ENCODE peak calls at places on chromosomes 6 and 20, in six cellular contexts. Y is tibial artery; P is Panc1; L is activated CD4-positive, CD25-positive, alpha-beta regulatory T cell; T is fibroblast of the conjunctiva; X is adrenal gland. G is an unnamed sample.

GRCh38 chr6:27514906-27515495 is 42.1 kb upstream of the ZNF184 start:
- DNase-seq in L (no peak), T (no peak), X (no peak), Y (no peak), P (no peak), G (no peak)

GRCh38 chr6:148235446-148235845 is 107.2 kb upstream of the SASH1 start:
- DNase-seq in Y (no peak), T (no peak), P (no peak), L (no peak), X (no peak), G (no peak)

GRCh38 chr20:16476032-16476431 is 97.2 kb downstream of the KIF16B start:
- DNase-seq in T (peak), X (no peak), L (no peak), Y (no peak), P (peak), G (peak)

GRCh38 chr20:36481380-36482043 is 59.8 kb upstream of the MYL9 start:
- DNase-seq in X (no peak), P (no peak), T (no peak), Y (no peak), L (no peak), G (no peak)

GRCh38 chr20:62824476-62825287 is 7.8 kb downstream of the COL9A3 start:
- DNase-seq in Y (no peak), L (no peak), P (no peak), X (peak), T (no peak), G (no peak)

GRCh38 chr6:103327079-103327478 is 1532.6 kb downstream of the HACE1 start:
- DNase-seq in P (no peak), Y (no peak), X (no peak), T (no peak), L (no peak), G (no peak)

GRCh38 chr6:158611600-158612041 is 32.9 kb downstream of the DYNLT1 start:
- DNase-seq in X (no peak), T (no peak), L (no peak), P (no peak), Y (no peak), G (no peak)

GRCh38 chr6:85186546-85187170 is 263.2 kb upstream of the NT5E start:
- DNase-seq in X (no peak), P (no peak), L (no peak), T (no peak), Y (no peak), G (no peak)

GRCh38 chr6:113672691-113673149 is 184.4 kb upstream of the MARCKS start:
- DNase-seq in T (no peak), L (no peak), Y (peak), P (no peak), X (peak), G (peak)